ENCODE peak calls at places on chromosomes 3 and 15, in six cellular contexts. F, S, Z, I, D and T are unnamed samples.

GRCh38 chr3:153348457-153349137 is 186.6 kb downstream of the RAP2B start:
- DNase-seq in S (no peak), I (no peak), F (no peak), D (no peak), Z (peak; percentile 18), T (no peak)

GRCh38 chr15:96764501-96764900 is 434.0 kb downstream of the NR2F2 start:
- DNase-seq in Z (no peak), F (no peak), D (no peak), S (no peak), I (no peak), T (no peak)

GRCh38 chr3:142027713-142028112 is 121.6 kb downstream of the TFDP2 start:
- DNase-seq in F (no peak), Z (peak; percentile 74), I (peak; percentile 60), S (no peak), D (no peak), T (no peak)

GRCh38 chr3:159620873-159621272 is 367.8 kb upstream of the IL12A start:
- DNase-seq in I (no peak), F (no peak), D (no peak), Z (peak; percentile 87), S (no peak), T (no peak)

GRCh38 chr15:66565141-66565595 is 630 bp downstream of the LCTL start:
- DNase-seq in F (no peak), Z (no peak), I (no peak), D (no peak), S (no peak), T (no peak)

GRCh38 chr15:58509556-58509955 is 77.8 kb downstream of the LIPC start:
- DNase-seq in I (no peak), F (no peak), D (no peak), S (no peak), Z (no peak), T (no peak)

GRCh38 chr3:99542771-99543518 is 95.4 kb upstream of the COL8A1 start:
- DNase-seq in D (no peak), Z (peak; percentile 90), F (no peak), S (no peak), I (no peak), T (no peak)

GRCh38 chr15:73389971-73390544 is 21.3 kb upstream of the HCN4 start:
- DNase-seq in Z (no peak), F (no peak), I (no peak), S (no peak), D (no peak), T (no peak)

GRCh38 chr3:148727242-148727641 is 29.5 kb downstream of the AGTR1 start:
- DNase-seq in Z (peak; percentile 26), S (no peak), I (peak; percentile 56), F (no peak), D (no peak), T (no peak)

GRCh38 chr15:63969652-63970421 is 76.4 kb downstream of the DAPK2 start:
- DNase-seq in I (peak; percentile 11), S (no peak), F (no peak), Z (no peak), D (no peak), T (no peak)

GRCh38 chr3:108818404-108818803 is 4.2 kb upstream of the TRAT1 start:
- DNase-seq in Z (peak; percentile 65), D (peak; percentile 50), S (no peak), I (no peak), F (no peak), T (no peak)

GRCh38 chr3:55621026-55621422 is 133.9 kb upstream of the WNT5A start:
- DNase-seq in D (no peak), F (no peak), Z (no peak), I (no peak), S (no peak), T (no peak)

GRCh38 chr3:159823763-159824162 is 164.9 kb upstream of the IL12A start:
- DNase-seq in S (no peak), Z (no peak), F (no peak), D (no peak), I (no peak), T (no peak)

GRCh38 chr3:123349566-123350450 is 99.1 kb downstream of the ADCY5 start:
- DNase-seq in I (no peak), D (no peak), Z (no peak), S (no peak), F (no peak), T (no peak)

GRCh38 chr3:106673926-106674569 is 703.2 kb upstream of the CCDC54 start:
- DNase-seq in S (no peak), I (no peak), F (no peak), Z (no peak), D (no peak), T (no peak)

GRCh38 chr3:144394052-144394451 is 422.4 kb downstream of the DIPK2A start:
- DNase-seq in S (no peak), Z (peak; percentile 69), I (no peak), F (no peak), D (no peak), T (no peak)

GRCh38 chr15:64695571-64695992 is 79.8 kb downstream of the RBPMS2 start:
- DNase-seq in F (no peak), I (no peak), S (no peak), D (no peak), Z (no peak), T (peak; percentile 23)

GRCh38 chr3:177552051-177552450 is 354.8 kb upstream of the TBL1XR1 start:
- DNase-seq in Z (no peak), D (no peak), I (no peak), F (no peak), S (no peak), T (no peak)

GRCh38 chr3:22901684-22902083 is 301.4 kb upstream of the UBE2E2 start:
- DNase-seq in I (no peak), Z (no peak), S (no peak), D (no peak), F (no peak), T (no peak)

GRCh38 chr3:16254933-16255725 is 9.6 kb downstream of the DPH3 start:
- DNase-seq in S (no peak), F (no peak), Z (no peak), D (no peak), I (no peak), T (no peak)

GRCh38 chr15:43278869-43279268 is 12.1 kb upstream of the TGM5 start:
- DNase-seq in S (no peak), F (no peak), I (no peak), Z (no peak), D (no peak), T (no peak)